ENCODE peak calls at places on chromosomes 2 and 18, in four cellular contexts. S is left ventricle myocardium inferior; O is fibroblast of lung; M is CD8-positive, alpha-beta memory T cell. P is an unnamed sample.

GRCh38 chr18:3256693-3257626 is 5.0 kb upstream of the MYL12B start:
- DNase-seq in M (no peak), O (no peak), S (no peak), P (no peak)

GRCh38 chr2:61670591-61671503 is 132.7 kb upstream of the XPO1 start:
- DNase-seq in O (peak; percentile 51), M (no peak), S (peak; percentile 33), P (no peak)

GRCh38 chr18:23238152-23238531 is 102.9 kb downstream of the CABLES1 start:
- DNase-seq in S (no peak), M (no peak), O (peak; percentile 81), P (no peak)

GRCh38 chr2:235739704-235740415 is 246.0 kb downstream of the AGAP1 start:
- DNase-seq in M (no peak), S (no peak), O (no peak), P (no peak)

GRCh38 chr18:9016819-9017169 is 85.7 kb upstream of the NDUFV2 start:
- DNase-seq in O (peak; percentile 62), S (no peak), M (no peak), P (no peak)

GRCh38 chr2:180739070-180739469 is 241.3 kb upstream of the UBE2E3 start:
- DNase-seq in S (no peak), M (no peak), O (no peak), P (no peak)

GRCh38 chr2:69097148-69097610 is 84.2 kb downstream of the ANTXR1 start:
- DNase-seq in S (no peak), M (no peak), O (no peak), P (no peak)

GRCh38 chr2:10094271-10094814 is 14.1 kb upstream of the CYS1 start:
- DNase-seq in O (no peak), M (no peak), S (no peak), P (no peak)

GRCh38 chr18:47997338-47997780 is 66.9 kb upstream of the SMAD2 start:
- DNase-seq in S (no peak), O (no peak), M (no peak), P (no peak)

GRCh38 chr2:155310589-155310988 is 612.1 kb downstream of the KCNJ3 start:
- DNase-seq in O (peak; percentile 48), M (no peak), S (no peak), P (no peak)

GRCh38 chr2:230925443-230925878 is 419 bp upstream of the GPR55 start:
- DNase-seq in M (no peak), O (no peak), S (no peak), P (no peak)

GRCh38 chr2:29269095-29270090 is 154.2 kb downstream of the CLIP4 start:
- DNase-seq in M (no peak), O (no peak), S (no peak), P (no peak)

GRCh38 chr2:240906141-240906910 is at the start of gene CROCC2:
- DNase-seq in O (no peak), M (no peak), S (no peak), P (no peak)
- H3K27me3 ChIP-seq in O (no peaks in the 10 kb centered on the region), M (no peaks in the 10 kb centered on the region), S (peaks cover 34% of the 10 kb centered on the region), P (no peaks in the 10 kb centered on the region)

DNA sequence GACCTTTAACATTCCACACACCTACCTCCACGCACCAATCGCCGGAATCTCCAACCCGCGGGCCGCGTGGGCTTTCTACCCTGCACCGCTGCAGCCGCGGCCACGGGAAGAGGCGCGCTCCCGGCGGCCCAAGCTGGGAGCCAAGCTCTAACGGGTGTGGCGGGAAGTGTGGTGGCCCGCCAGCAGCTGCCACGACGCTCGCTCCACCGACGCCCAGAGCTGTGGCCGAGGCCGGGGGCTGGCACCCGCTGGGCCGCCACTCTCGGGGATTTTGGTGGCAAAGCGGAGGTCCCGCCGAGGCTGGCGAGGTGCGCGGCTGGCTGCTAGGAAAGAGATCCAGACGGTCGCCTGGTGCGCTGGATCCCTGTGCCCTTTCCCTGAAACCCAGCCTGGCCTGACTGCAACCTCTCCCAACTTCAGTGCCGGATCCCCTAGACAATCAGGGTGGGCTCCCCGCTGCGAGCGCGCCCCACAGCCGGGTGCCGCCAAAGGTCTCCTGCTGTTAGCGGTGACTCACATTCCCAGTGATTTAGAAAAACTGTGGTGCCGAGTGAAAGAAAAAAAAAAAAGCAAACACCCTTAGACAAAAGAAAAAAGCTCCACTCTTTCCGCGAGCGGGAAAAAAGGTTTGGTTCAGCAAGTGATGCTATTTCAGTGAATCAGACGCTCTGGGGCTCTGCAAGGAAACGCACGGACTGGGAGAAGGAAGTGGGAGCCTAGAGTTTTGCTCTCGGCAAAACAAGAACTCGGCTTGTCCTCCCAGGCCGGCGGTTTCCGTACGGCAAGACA is 2.9 kb upstream of the BCL2L11 start:
- DNase-seq in M (peak; percentile 25), S (peak; percentile 36), O (peak; percentile 73), P (no peak)
- H3K27me3 ChIP-seq in M (peaks cover 31% of the 10 kb centered on the region), S (peaks cover 59% of the 10 kb centered on the region), O (peaks cover 15% of the 10 kb centered on the region), P (peaks cover 23% of the 10 kb centered on the region)

GRCh38 chr18:44777429-44778192 is 96.9 kb downstream of the SETBP1 start:
- DNase-seq in S (peak; percentile 46), O (no peak), M (no peak), P (no peak)
- H3K27me3 ChIP-seq in S (no peaks in the 10 kb centered on the region), O (no peaks in the 10 kb centered on the region), M (no peaks in the 10 kb centered on the region), P (no peaks in the 10 kb centered on the region)

DNA sequence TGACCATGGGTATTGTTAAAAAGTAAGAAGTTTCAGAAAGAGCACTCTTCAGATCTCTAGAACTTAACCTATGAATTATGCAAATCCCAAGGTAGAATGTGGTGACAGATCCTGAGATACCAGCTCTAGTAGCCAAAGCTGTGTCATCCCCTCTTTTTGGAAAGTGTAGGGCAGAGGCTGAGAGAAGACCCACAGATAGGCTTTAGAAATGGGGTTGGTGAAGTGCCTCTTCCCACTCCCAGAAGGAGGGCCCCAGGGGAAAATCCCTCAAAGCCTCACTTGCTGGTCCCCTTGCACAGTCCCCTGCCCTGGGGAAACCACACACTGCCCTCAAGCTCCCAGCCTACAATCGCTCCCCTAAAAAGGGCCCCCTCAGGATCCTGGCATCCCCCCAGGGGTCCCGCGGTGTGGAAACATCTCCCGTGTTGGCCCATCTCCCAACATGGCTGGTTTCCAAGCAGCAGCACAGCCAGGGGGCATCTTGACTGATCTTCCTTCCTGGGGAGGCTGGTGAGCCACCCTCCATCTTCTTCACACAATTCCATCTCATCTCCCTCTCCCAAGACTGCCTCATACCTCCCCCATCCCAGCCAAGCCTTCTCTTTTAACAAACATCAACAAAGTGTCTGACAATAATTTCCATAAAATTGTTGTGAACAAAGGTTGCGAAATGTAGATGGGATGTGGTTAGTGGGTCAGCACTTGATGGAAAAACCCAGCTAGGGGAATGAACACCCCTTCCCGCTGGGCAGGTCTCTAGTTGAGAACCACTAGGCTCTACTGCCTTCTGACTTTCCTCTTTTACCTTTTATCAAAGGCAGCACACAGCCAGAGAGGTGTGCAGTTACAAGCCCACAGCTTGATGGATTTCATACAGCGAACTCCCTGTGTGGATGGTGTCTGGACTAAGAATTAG is 25.1 kb downstream of the MAL start:
- DNase-seq in O (peak; percentile 17), M (no peak), S (no peak), P (no peak)
- H3K27me3 ChIP-seq in O (no peaks in the 10 kb centered on the region), M (no peaks in the 10 kb centered on the region), S (peaks cover 49% of the 10 kb centered on the region), P (no peaks in the 10 kb centered on the region)

DNA sequence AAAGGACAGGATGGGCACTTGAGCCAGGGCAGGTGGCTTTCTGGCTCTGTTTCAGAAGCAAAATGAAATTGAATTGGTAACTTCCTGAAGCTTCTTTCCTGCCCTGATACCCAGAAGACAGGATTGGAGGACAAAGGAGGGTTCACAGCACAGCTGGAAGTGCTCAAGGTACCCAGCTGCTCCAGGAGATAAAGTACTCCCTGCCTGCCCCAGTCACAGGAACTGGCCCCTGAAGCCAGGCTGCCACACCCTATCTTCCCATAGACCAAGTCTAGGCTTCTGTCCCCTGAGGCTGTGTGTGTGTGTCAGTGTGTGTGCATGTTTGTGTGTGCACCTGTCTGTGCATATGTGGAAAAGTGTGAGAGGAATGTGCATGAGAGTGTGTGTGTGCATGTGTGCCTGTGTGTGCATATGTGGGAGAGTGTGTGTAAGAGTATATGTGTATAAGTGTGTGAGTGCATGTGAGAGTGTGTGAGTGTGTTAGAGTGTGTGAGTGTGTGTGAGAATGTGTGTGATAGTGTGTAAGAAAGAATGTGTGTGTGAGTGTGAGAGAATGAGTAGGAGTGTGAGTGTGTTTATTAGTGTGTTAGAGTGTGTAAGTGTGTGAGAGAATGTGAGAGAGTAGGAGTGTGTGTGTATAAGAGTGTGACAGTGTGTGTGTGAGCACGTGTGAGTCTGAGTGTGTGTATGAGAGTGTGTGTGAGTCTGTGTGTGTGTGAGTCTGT is 21.0 kb downstream of the GYPC start:
- DNase-seq in O (no peak), M (no peak), S (no peak), P (no peak)
- H3K27me3 ChIP-seq in O (no peaks in the 10 kb centered on the region), M (no peaks in the 10 kb centered on the region), S (no peaks in the 10 kb centered on the region), P (no peaks in the 10 kb centered on the region)

GRCh38 chr2:172088245-172089004 is 3.1 kb downstream of the DLX1 start:
- DNase-seq in O (no peak), M (peak; percentile 13), S (no peak), P (no peak)
- H3K27me3 ChIP-seq in O (peaks cover 86% of the 10 kb centered on the region), M (peaks cover 99% of the 10 kb centered on the region), S (peaks cover 100% of the 10 kb centered on the region), P (peaks cover 96% of the 10 kb centered on the region)

GRCh38 chr2:176136375-176137248 is 7.1 kb downstream of the HOXD8 start:
- DNase-seq in S (no peak), O (no peak), M (no peak), P (no peak)
- H3K27me3 ChIP-seq in S (peaks cover 100% of the 10 kb centered on the region), O (peaks cover 81% of the 10 kb centered on the region), M (peaks cover 92% of the 10 kb centered on the region), P (peaks cover 73% of the 10 kb centered on the region)

DNA sequence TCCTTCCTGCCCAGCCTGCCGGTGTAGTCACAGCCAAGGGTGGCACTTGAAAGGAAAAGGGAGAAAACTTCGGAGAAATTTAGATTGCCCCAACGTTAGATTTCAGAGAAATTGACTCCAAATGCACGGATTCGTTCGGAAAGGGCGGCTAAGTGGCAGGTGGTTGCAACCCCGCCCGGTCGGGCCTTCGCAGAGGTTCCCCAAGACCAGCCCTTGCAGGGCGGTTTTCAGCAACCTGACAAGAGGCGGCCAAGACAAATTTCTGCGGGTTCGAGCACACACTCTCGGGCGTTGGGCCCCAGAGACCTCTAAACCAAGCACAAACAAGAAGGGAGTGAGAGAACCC is 4.8 kb downstream of the ONECUT2 start:
- DNase-seq in S (no peak), O (no peak), M (no peak), P (no peak)
- H3K27me3 ChIP-seq in S (peaks cover 97% of the 10 kb centered on the region), O (peaks cover 62% of the 10 kb centered on the region), M (peaks cover 46% of the 10 kb centered on the region), P (peaks cover 26% of the 10 kb centered on the region)

GRCh38 chr2:119156105-119156890 is 2.3 kb downstream of the C1QL2 start:
- DNase-seq in S (no peak), M (no peak), O (no peak), P (no peak)
- H3K27me3 ChIP-seq in S (peaks cover 100% of the 10 kb centered on the region), M (peaks cover 8% of the 10 kb centered on the region), O (peaks cover 37% of the 10 kb centered on the region), P (peaks cover 3% of the 10 kb centered on the region)

P was measured in CD8-positive, alpha-beta T cell.